ENCODE peak calls at places on chromosomes 16 and 17, in four cellular contexts. P is iPS DF 6.9; A is fibroblast of lung; W is naive thymus-derived CD4-positive, alpha-beta T cell. X is an unnamed sample.

GRCh38 chr17:80780381-80781187 is 211.1 kb upstream of the CHMP6 start:
- DNase-seq in P (no peak), A (no peak), W (peak), X (peak)

GRCh38 chr17:31877911-31878702 is 19.1 kb upstream of the COPRS start:
- DNase-seq in P (no peak), A (peak), W (no peak), X (no peak)

GRCh38 chr16:85518398-85519049 is 94.6 kb upstream of the GSE1 start:
- DNase-seq in P (no peak), A (no peak), W (no peak), X (no peak)

GRCh38 chr16:83742520-83742919 is 65.3 kb upstream of the HSBP1 start:
- DNase-seq in P (no peak), A (no peak), W (no peak), X (no peak)

GRCh38 chr17:8503368-8503767 is 67.7 kb downstream of the NDEL1 start:
- DNase-seq in P (no peak), A (no peak), W (no peak), X (no peak)

GRCh38 chr17:1724869-1725641 is 551 bp downstream of the WDR81 start:
- DNase-seq in P (no peak), A (no peak), W (no peak), X (peak)

GRCh38 chr17:10036511-10037061 is 131.5 kb upstream of the RCVRN start:
- DNase-seq in P (no peak), A (no peak), W (no peak), X (peak)

GRCh38 chr17:71511266-71511995 is 609.4 kb upstream of the SOX9 start:
- DNase-seq in P (no peak), A (peak), W (no peak), X (no peak)

GRCh38 chr17:22695228-22695619 is 1002.9 kb downstream of the KCNJ18 start:
- DNase-seq in P (no peak), A (no peak), W (no peak), X (peak)

GRCh38 chr17:78665952-78666920 is 89.0 kb upstream of the DNAH17 start:
- DNase-seq in P (no peak), A (no peak), W (peak), X (peak)

GRCh38 chr17:45197555-45198334 is 23.9 kb upstream of the FMNL1 start:
- DNase-seq in P (peak), A (peak), W (peak), X (peak)

GRCh38 chr17:47792457-47792856 is 29.1 kb downstream of the OSBPL7 start:
- DNase-seq in P (no peak), A (no peak), W (no peak), X (no peak)

GRCh38 chr16:48647794-48648193 is 37.8 kb upstream of the N4BP1 start:
- DNase-seq in P (no peak), A (no peak), W (no peak), X (no peak)

GRCh38 chr17:18361837-18362380 is 1.4 kb downstream of the SHMT1 start:
- DNase-seq in P (no peak), A (no peak), W (no peak), X (no peak)

GRCh38 chr16:30867747-30868146 is 26.1 kb downstream of the BCL7C start:
- DNase-seq in P (no peak), A (peak), W (no peak), X (no peak)

GRCh38 chr17:32310927-32311568 is 30.9 kb downstream of the C17orf75 start:
- DNase-seq in P (no peak), A (peak), W (no peak), X (peak)

GRCh38 chr17:29078183-29079045 is 35.5 kb downstream of the PIPOX start:
- DNase-seq in P (no peak), A (no peak), W (no peak), X (peak)

GRCh38 chr17:42698736-42699414 is 16.5 kb downstream of the CNTNAP1 start:
- DNase-seq in P (no peak), A (peak), W (no peak), X (peak)

GRCh38 chr17:64411999-64412771 is 21.5 kb upstream of the PECAM1 start:
- DNase-seq in P (no peak), A (peak), W (no peak), X (no peak)
- H3K4me3 ChIP-seq in P (no peak), A (no peak), W (peak), X (no peak)

GRCh38 chr16:67443299-67443698 is 12.4 kb downstream of the HSD11B2 start:
- DNase-seq in P (no peak), A (peak), W (no peak), X (no peak)

GRCh38 chr16:67445126-67445426 is 14.2 kb downstream of the HSD11B2 start:
- DNase-seq in P (no peak), A (no peak), W (no peak), X (no peak)

GRCh38 chr16:67445913-67446907 is 15.3 kb downstream of the HSD11B2 start:
- DNase-seq in P (no peak), A (peak), W (no peak), X (no peak)

GRCh38 chr16:67445441-67445912 is 14.6 kb downstream of the HSD11B2 start:
- DNase-seq in P (no peak), A (no peak), W (no peak), X (no peak)

GRCh38 chr16:67444259-67445125 is 13.6 kb downstream of the HSD11B2 start:
- DNase-seq in P (no peak), A (no peak), W (no peak), X (no peak)
- H3K27ac ChIP-seq in P (no peak), A (no peak), W (no peak), X (no peak)

GRCh38 chr17:74545456-74546230 is at the start of gene CD300C:
- DNase-seq in P (no peak), A (no peak), W (no peak), X (no peak)
- H3K4me3 ChIP-seq in P (no peak), A (no peak), W (no peak), X (no peak)

DNA sequence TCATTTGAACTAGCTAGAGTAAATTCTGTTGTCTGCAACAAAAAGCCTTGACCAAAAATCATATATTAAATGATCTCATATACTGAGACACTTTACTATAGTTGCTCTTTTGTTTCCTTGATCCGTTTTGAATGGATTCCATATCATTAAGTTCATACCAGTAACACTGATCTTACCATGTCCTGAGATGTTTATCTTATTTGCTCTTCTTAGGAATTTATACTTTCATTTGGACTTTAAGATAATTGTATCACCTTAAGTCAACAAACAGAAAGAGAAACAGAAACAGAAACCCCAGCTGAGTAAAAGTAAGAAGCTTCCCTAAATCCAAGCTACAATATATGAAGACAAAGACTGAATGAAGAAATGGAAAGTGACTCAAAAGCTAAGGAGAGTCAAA is 106.6 kb upstream of the COX10 start:
- DNase-seq in P (no peak), A (no peak), W (no peak), X (no peak)
- H3K27ac ChIP-seq in P (no peak), A (no peak), W (no peak), X (no peak)